ENCODE peak calls at places on chromosomes 12 and 14, in ten cellular contexts. One of them, this sample, is unnamed.

GRCh38 chr14:92589213-92589852 is 75.8 kb downstream of the RIN3 start:
- DNase-seq in caudate nucleus: no peak
- DNase-seq in CD8-positive, alpha-beta memory T cell: no peak
- DNase-seq in breast epithelium: no peak
- DNase-seq in DND-41: no peak
- DNase-seq in colonic mucosa: no peak
- DNase-seq in tibial artery: no peak
- DNase-seq in sigmoid colon: peak
- DNase-seq in substantia nigra: no peak
- DNase-seq in fibroblast of lung: peak
- DNase-seq in this sample: no peak

GRCh38 chr14:99266181-99267178 is 5.5 kb downstream of the BCL11B start:
- DNase-seq in caudate nucleus: peak
- DNase-seq in CD8-positive, alpha-beta memory T cell: peak
- DNase-seq in breast epithelium: peak
- DNase-seq in DND-41: peak
- DNase-seq in colonic mucosa: peak
- DNase-seq in tibial artery: peak
- DNase-seq in sigmoid colon: peak
- DNase-seq in substantia nigra: peak
- DNase-seq in fibroblast of lung: peak
- DNase-seq in this sample: no peak

GRCh38 chr14:84029720-84030119 is 1500.2 kb upstream of the FLRT2 start:
- DNase-seq in caudate nucleus: no peak
- DNase-seq in CD8-positive, alpha-beta memory T cell: no peak
- DNase-seq in breast epithelium: no peak
- DNase-seq in DND-41: no peak
- DNase-seq in colonic mucosa: no peak
- DNase-seq in tibial artery: no peak
- DNase-seq in sigmoid colon: no peak
- DNase-seq in substantia nigra: no peak
- DNase-seq in fibroblast of lung: no peak
- DNase-seq in this sample: no peak

GRCh38 chr14:95695913-95696312 is 9.7 kb downstream of the TCL1B start:
- DNase-seq in caudate nucleus: no peak
- DNase-seq in CD8-positive, alpha-beta memory T cell: no peak
- DNase-seq in breast epithelium: no peak
- DNase-seq in DND-41: no peak
- DNase-seq in colonic mucosa: no peak
- DNase-seq in tibial artery: no peak
- DNase-seq in sigmoid colon: no peak
- DNase-seq in substantia nigra: no peak
- DNase-seq in fibroblast of lung: no peak
- DNase-seq in this sample: no peak

GRCh38 chr12:5000204-5000603 is 43.5 kb upstream of the KCNA5 start:
- DNase-seq in caudate nucleus: no peak
- DNase-seq in CD8-positive, alpha-beta memory T cell: no peak
- DNase-seq in breast epithelium: no peak
- DNase-seq in DND-41: no peak
- DNase-seq in colonic mucosa: no peak
- DNase-seq in tibial artery: no peak
- DNase-seq in sigmoid colon: no peak
- DNase-seq in substantia nigra: no peak
- DNase-seq in fibroblast of lung: no peak
- DNase-seq in this sample: no peak

GRCh38 chr12:85076688-85077430 is 40.7 kb downstream of the LRRIQ1 start:
- DNase-seq in caudate nucleus: no peak
- DNase-seq in CD8-positive, alpha-beta memory T cell: no peak
- DNase-seq in breast epithelium: no peak
- DNase-seq in DND-41: no peak
- DNase-seq in colonic mucosa: no peak
- DNase-seq in tibial artery: no peak
- DNase-seq in sigmoid colon: no peak
- DNase-seq in substantia nigra: no peak
- DNase-seq in fibroblast of lung: peak
- DNase-seq in this sample: no peak

GRCh38 chr12:131892711-131893604 is 1.5 kb upstream of the ULK1 start:
- DNase-seq in caudate nucleus: no peak
- DNase-seq in CD8-positive, alpha-beta memory T cell: no peak
- DNase-seq in breast epithelium: peak
- DNase-seq in DND-41: no peak
- DNase-seq in colonic mucosa: no peak
- DNase-seq in tibial artery: no peak
- DNase-seq in sigmoid colon: no peak
- DNase-seq in substantia nigra: no peak
- DNase-seq in fibroblast of lung: no peak
- DNase-seq in this sample: no peak

GRCh38 chr14:96734076-96734622 is 63.0 kb upstream of the VRK1 start:
- DNase-seq in caudate nucleus: no peak
- DNase-seq in CD8-positive, alpha-beta memory T cell: no peak
- DNase-seq in breast epithelium: no peak
- DNase-seq in DND-41: no peak
- DNase-seq in colonic mucosa: no peak
- DNase-seq in tibial artery: no peak
- DNase-seq in sigmoid colon: no peak
- DNase-seq in substantia nigra: no peak
- DNase-seq in fibroblast of lung: no peak
- DNase-seq in this sample: no peak

DNA sequence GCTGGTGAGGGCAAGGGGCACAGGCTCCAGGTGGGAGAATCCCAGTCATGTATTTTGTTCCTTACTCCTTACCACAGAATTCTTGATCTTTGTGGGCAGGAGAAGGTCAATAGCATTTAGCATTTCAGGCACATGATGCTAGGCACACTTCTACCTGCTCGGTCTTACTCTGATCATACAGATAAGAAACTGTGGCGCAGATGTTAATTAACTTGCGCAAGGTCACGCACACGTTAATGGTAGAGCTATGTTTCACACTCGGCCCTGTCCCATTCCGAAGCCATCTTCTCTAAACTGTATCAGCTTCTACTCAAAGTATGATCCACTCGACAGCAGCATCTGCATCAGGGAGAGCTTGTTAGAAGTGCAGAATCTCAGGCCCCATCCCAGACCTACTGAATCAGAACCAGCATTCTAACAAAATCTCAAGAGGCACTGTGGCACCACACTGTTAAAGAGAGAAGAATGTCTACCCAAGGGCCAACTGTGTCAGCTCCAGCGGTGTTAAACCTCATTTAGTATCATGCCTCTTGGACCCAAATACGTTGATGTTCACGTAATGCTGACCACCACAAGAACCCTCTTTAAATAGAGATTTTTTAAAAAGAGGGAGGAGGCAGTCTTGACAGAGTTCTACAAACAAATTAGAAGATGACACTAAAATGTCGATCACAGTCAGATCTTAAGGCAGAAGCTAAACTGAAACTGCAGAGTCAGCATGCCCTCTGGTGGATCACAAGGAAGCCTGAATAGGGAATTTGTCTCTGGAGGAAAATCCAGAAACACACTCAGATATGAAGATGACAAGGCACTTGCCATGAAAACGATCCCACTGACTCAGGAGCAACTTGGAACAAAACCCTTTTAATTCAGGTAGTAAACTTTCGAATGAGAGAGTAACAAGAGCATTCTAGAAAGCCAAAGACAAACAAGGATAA is 7.3 kb downstream of the STXBP6 start:
- DNase-seq in caudate nucleus: peak
- DNase-seq in CD8-positive, alpha-beta memory T cell: no peak
- DNase-seq in breast epithelium: no peak
- DNase-seq in DND-41: no peak
- DNase-seq in colonic mucosa: peak
- DNase-seq in tibial artery: no peak
- DNase-seq in sigmoid colon: no peak
- DNase-seq in substantia nigra: peak
- DNase-seq in fibroblast of lung: peak
- DNase-seq in this sample: no peak
- H3K27ac ChIP-seq in caudate nucleus: no peak
- H3K27ac ChIP-seq in CD8-positive, alpha-beta memory T cell: no peak
- H3K27ac ChIP-seq in breast epithelium: no peak
- H3K27ac ChIP-seq in DND-41: no peak
- H3K27ac ChIP-seq in colonic mucosa: peak
- H3K27ac ChIP-seq in tibial artery: no peak
- H3K27ac ChIP-seq in sigmoid colon: no peak
- H3K27ac ChIP-seq in substantia nigra: no peak
- H3K27ac ChIP-seq in fibroblast of lung: no peak
- H3K27ac ChIP-seq in this sample: peak

GRCh38 chr14:105056303-105056831 is 8.9 kb downstream of the GPR132 start:
- DNase-seq in caudate nucleus: no peak
- DNase-seq in CD8-positive, alpha-beta memory T cell: no peak
- DNase-seq in breast epithelium: no peak
- DNase-seq in DND-41: no peak
- DNase-seq in colonic mucosa: no peak
- DNase-seq in tibial artery: no peak
- DNase-seq in sigmoid colon: no peak
- DNase-seq in substantia nigra: no peak
- DNase-seq in fibroblast of lung: no peak
- DNase-seq in this sample: no peak

GRCh38 chr14:105060751-105061427 is 4.3 kb downstream of the GPR132 start:
- DNase-seq in caudate nucleus: no peak
- DNase-seq in CD8-positive, alpha-beta memory T cell: peak
- DNase-seq in breast epithelium: no peak
- DNase-seq in DND-41: no peak
- DNase-seq in colonic mucosa: no peak
- DNase-seq in tibial artery: no peak
- DNase-seq in sigmoid colon: peak
- DNase-seq in substantia nigra: no peak
- DNase-seq in fibroblast of lung: no peak
- DNase-seq in this sample: no peak

GRCh38 chr14:105059917-105060565 is 5.2 kb downstream of the GPR132 start:
- DNase-seq in caudate nucleus: no peak
- DNase-seq in CD8-positive, alpha-beta memory T cell: no peak
- DNase-seq in breast epithelium: no peak
- DNase-seq in DND-41: no peak
- DNase-seq in colonic mucosa: no peak
- DNase-seq in tibial artery: no peak
- DNase-seq in sigmoid colon: no peak
- DNase-seq in substantia nigra: no peak
- DNase-seq in fibroblast of lung: no peak
- DNase-seq in this sample: no peak

GRCh38 chr14:105059035-105059916 is 6.0 kb downstream of the GPR132 start:
- DNase-seq in caudate nucleus: no peak
- DNase-seq in CD8-positive, alpha-beta memory T cell: peak
- DNase-seq in breast epithelium: no peak
- DNase-seq in DND-41: no peak
- DNase-seq in colonic mucosa: no peak
- DNase-seq in tibial artery: no peak
- DNase-seq in sigmoid colon: no peak
- DNase-seq in substantia nigra: no peak
- DNase-seq in fibroblast of lung: no peak
- DNase-seq in this sample: no peak

GRCh38 chr14:105058521-105059034 is 6.7 kb downstream of the GPR132 start:
- DNase-seq in caudate nucleus: no peak
- DNase-seq in CD8-positive, alpha-beta memory T cell: no peak
- DNase-seq in breast epithelium: no peak
- DNase-seq in DND-41: no peak
- DNase-seq in colonic mucosa: no peak
- DNase-seq in tibial artery: no peak
- DNase-seq in sigmoid colon: no peak
- DNase-seq in substantia nigra: no peak
- DNase-seq in fibroblast of lung: no peak
- DNase-seq in this sample: no peak
- H3K27ac ChIP-seq in caudate nucleus: no peak
- H3K27ac ChIP-seq in CD8-positive, alpha-beta memory T cell: no peak
- H3K27ac ChIP-seq in breast epithelium: no peak
- H3K27ac ChIP-seq in DND-41: no peak
- H3K27ac ChIP-seq in colonic mucosa: no peak
- H3K27ac ChIP-seq in tibial artery: no peak
- H3K27ac ChIP-seq in sigmoid colon: no peak
- H3K27ac ChIP-seq in substantia nigra: no peak
- H3K27ac ChIP-seq in fibroblast of lung: no peak
- H3K27ac ChIP-seq in this sample: no peak

DNA sequence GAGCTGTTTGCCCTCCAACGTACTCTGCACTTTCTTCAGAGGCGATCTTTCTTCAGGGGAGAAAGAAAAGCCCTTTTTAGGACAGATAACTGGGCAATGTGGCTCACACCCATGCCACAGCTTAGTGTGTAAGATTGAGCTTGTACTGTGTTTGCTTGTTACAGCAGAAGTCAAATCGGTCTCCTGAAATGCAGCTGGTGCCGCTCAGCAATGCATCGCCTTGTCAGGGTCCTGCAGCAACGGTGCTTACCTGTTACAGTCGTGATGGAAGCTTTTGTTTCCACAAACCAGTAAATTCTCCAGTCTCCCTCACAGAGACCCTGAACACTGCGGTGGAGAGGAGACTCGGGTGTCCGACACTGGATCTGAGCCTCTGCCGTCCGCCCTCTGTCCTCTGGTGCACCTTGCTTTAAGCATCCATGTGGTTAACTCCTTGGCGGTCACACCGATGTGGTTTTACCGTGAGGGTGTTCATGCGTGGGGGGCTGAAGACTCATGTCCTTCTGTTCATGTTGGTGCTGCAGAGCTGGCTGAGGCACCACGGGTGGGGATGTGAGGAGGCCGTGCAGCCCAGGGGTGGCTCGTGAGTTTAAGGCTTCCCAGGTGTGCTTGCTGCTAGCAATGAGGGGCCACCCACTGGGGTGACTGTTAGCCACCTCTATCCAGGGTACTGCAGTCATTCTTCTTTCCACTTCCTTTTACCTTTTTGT is 47.3 kb downstream of the FBXL14 start:
- DNase-seq in caudate nucleus: no peak
- DNase-seq in CD8-positive, alpha-beta memory T cell: no peak
- DNase-seq in breast epithelium: no peak
- DNase-seq in DND-41: no peak
- DNase-seq in colonic mucosa: no peak
- DNase-seq in tibial artery: no peak
- DNase-seq in sigmoid colon: no peak
- DNase-seq in substantia nigra: no peak
- DNase-seq in fibroblast of lung: no peak
- DNase-seq in this sample: no peak
- H3K27ac ChIP-seq in caudate nucleus: no peak
- H3K27ac ChIP-seq in CD8-positive, alpha-beta memory T cell: no peak
- H3K27ac ChIP-seq in breast epithelium: peak
- H3K27ac ChIP-seq in DND-41: no peak
- H3K27ac ChIP-seq in colonic mucosa: no peak
- H3K27ac ChIP-seq in tibial artery: no peak
- H3K27ac ChIP-seq in sigmoid colon: no peak
- H3K27ac ChIP-seq in substantia nigra: no peak
- H3K27ac ChIP-seq in fibroblast of lung: no peak
- H3K27ac ChIP-seq in this sample: no peak

DNA sequence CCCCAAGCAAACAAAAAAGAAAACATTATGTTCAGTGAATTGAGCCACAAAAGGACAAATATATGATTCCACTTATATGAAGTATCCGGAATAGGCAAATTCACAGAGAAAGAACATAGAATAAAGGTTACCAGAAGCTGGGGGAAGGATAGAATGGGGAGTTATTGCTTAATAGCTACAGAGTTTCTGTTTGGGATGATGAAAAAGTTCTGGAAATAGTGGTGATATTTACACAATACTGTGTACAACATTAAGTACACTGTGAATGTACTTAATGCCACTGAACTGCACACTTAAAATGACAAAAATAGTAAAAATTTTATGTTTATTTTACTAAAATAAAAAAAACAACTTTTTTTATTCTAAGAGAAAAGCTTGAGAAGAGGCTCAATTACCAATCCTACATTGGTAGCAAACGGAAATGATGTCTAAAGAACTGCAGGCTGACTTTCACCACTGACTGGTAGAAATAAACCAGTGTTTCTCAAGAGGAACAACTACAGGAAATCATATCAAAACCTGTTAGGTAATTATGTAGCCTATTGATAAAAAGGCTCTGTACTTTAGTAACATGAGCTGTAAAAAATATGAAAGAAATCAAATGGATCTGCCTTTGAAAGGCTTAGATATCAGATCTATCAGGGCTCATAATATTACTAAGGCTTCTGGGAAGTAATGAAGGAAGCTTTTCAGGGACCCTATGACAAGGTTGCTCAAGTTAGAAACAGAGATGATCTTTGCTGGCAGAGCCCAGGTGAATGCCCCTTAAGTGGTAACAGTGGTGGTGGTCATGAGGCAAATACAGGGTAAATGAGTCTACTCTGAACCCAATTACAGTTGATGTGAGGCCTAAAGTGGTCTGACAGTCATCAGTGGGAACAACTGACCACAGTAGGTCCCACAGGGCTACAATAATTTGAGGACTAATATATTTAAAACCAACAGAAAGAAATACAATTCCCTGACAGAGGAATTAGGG is 41.3 kb downstream of the BAZ1A start:
- DNase-seq in caudate nucleus: no peak
- DNase-seq in CD8-positive, alpha-beta memory T cell: peak
- DNase-seq in breast epithelium: no peak
- DNase-seq in DND-41: no peak
- DNase-seq in colonic mucosa: no peak
- DNase-seq in tibial artery: no peak
- DNase-seq in sigmoid colon: no peak
- DNase-seq in substantia nigra: no peak
- DNase-seq in fibroblast of lung: peak
- DNase-seq in this sample: no peak
- H3K27ac ChIP-seq in caudate nucleus: no peak
- H3K27ac ChIP-seq in CD8-positive, alpha-beta memory T cell: no peak
- H3K27ac ChIP-seq in breast epithelium: no peak
- H3K27ac ChIP-seq in DND-41: no peak
- H3K27ac ChIP-seq in colonic mucosa: no peak
- H3K27ac ChIP-seq in tibial artery: no peak
- H3K27ac ChIP-seq in sigmoid colon: no peak
- H3K27ac ChIP-seq in substantia nigra: no peak
- H3K27ac ChIP-seq in fibroblast of lung: no peak
- H3K27ac ChIP-seq in this sample: no peak